ENCODE peak calls at places on chromosome 17, in eight cellular contexts. I is HFF-Myc; H is dorsolateral prefrontal cortex; J is GM03348; G is EL; X is MCF 10A; Z is psoas muscle; O is stimulated activated CD4-positive, alpha-beta T cell treated with anti-CD3 and anti-CD28 coated beads, Interleukin-4, amount 100 ng/mL, for 24 hours. T is an unnamed sample.

GRCh38 chr17:79294459-79295071 is 219.9 kb downstream of the ENGASE start:
- DNase-seq in J (peak), X (peak), Z (peak), O (peak), G (peak), H (no peak), I (peak), T (peak)

GRCh38 chr17:10605221-10605783 is 51.8 kb downstream of the MYH3 start:
- DNase-seq in I (no peak), H (no peak), J (no peak), O (no peak), Z (no peak), G (no peak), X (no peak), T (no peak)

GRCh38 chr17:74921045-74921681 is 1.9 kb downstream of the USH1G start:
- DNase-seq in H (no peak), O (no peak), X (no peak), Z (no peak), G (no peak), J (no peak), I (no peak), T (no peak)

GRCh38 chr17:71740866-71741265 is 380.0 kb upstream of the SOX9 start:
- DNase-seq in G (no peak), X (no peak), Z (no peak), H (no peak), O (no peak), I (no peak), J (no peak), T (no peak)

GRCh38 chr17:73208139-73208827 is 15.4 kb downstream of the COG1 start:
- DNase-seq in Z (peak), X (no peak), J (no peak), G (no peak), O (no peak), I (no peak), H (peak), T (no peak)

GRCh38 chr17:50125420-50125997 is 4.5 kb downstream of the SAMD14 start:
- DNase-seq in O (no peak), X (no peak), H (no peak), I (no peak), J (no peak), Z (no peak), G (no peak), T (no peak)

GRCh38 chr17:72192409-72193192 is 71.8 kb downstream of the SOX9 start:
- DNase-seq in H (no peak), J (peak), O (no peak), G (peak), Z (peak), I (no peak), X (peak), T (peak)

GRCh38 chr17:63483655-63484575 is 7.1 kb downstream of the ACE start:
- DNase-seq in H (no peak), Z (no peak), O (no peak), G (no peak), J (no peak), X (no peak), I (no peak), T (no peak)

GRCh38 chr17:41777157-41777578 is 9.3 kb downstream of the JUP start:
- DNase-seq in H (no peak), I (no peak), O (no peak), J (no peak), Z (peak), X (no peak), G (no peak), T (no peak)

GRCh38 chr17:51103050-51103449 is 17.6 kb downstream of the SPAG9 start:
- DNase-seq in Z (no peak), G (no peak), I (no peak), O (no peak), H (no peak), J (no peak), X (no peak), T (no peak)

GRCh38 chr17:66673668-66674276 is 161.1 kb upstream of the CACNG5 start:
- DNase-seq in Z (no peak), G (peak), H (no peak), O (peak), I (peak), J (peak), X (peak), T (peak)

GRCh38 chr17:73430165-73430680 is 118.4 kb upstream of the CDC42EP4 start:
- DNase-seq in X (no peak), H (no peak), G (no peak), I (no peak), O (no peak), Z (no peak), J (no peak), T (no peak)

GRCh38 chr17:40363480-40363838 is 1.1 kb downstream of the GJD3 start:
- DNase-seq in X (no peak), O (no peak), H (peak), Z (no peak), G (peak), I (no peak), J (no peak), T (peak)

GRCh38 chr17:78394209-78394608 is 15.8 kb downstream of the PGS1 start:
- DNase-seq in H (no peak), J (no peak), X (no peak), O (no peak), G (no peak), I (no peak), Z (no peak), T (no peak)